ENCODE peak calls at places on chromosomes 12 and 14, in five cellular contexts. J is ecto neural progenitor cell; P is stimulated activated CD4-positive, alpha-beta T cell treated with anti-CD3 and anti-CD28 coated beads, TNF-alpha, amount 100 ng/mL, for 1 hour; X is SW 1271; G is activated CD4-positive, alpha-beta T cell treated with anti-CD3 and anti-CD28 coated beads, Interleukin-2, amount 50 U/mL, for 24 hours. W is an unnamed sample.
A peak's percentile ranks its signal among the peaks of the same experiment; 100 is the strongest.

GRCh38 chr12:48445538-48445937 is 26.8 kb upstream of the ANP32D start:
- DNase-seq in X (no peak), P (no peak), G (no peak), J (no peak), W (no peak)

GRCh38 chr14:58100735-58101368 is 51.2 kb downstream of the ARMH4 start:
- DNase-seq in G (no peak), X (no peak), J (no peak), P (no peak), W (no peak)

GRCh38 chr12:39095636-39096330 is 190.4 kb upstream of the CPNE8 start:
- DNase-seq in X (no peak), P (no peak), J (no peak), G (no peak), W (no peak)

GRCh38 chr14:24076302-24076601 is 4.9 kb downstream of the CPNE6 start:
- DNase-seq in J (no peak), G (no peak), X (no peak), P (no peak), W (no peak)

GRCh38 chr14:100586520-100587247 is 533 bp downstream of the BEGAIN start:
- DNase-seq in P (no peak), J (no peak), X (no peak), G (peak; percentile 21), W (no peak)

GRCh38 chr14:81268016-81268416 is 47.3 kb upstream of the GTF2A1 start:
- DNase-seq in X (no peak), J (no peak), P (no peak), G (no peak), W (no peak)

GRCh38 chr12:68423175-68423574 is 91.0 kb upstream of the MDM1 start:
- DNase-seq in J (no peak), P (no peak), X (no peak), G (no peak), W (no peak)

GRCh38 chr14:54168489-54168888 is 211.9 kb upstream of the BMP4 start:
- DNase-seq in P (no peak), G (no peak), X (no peak), J (no peak), W (no peak)

GRCh38 chr14:53011053-53011462 is 60.2 kb upstream of the FERMT2 start:
- DNase-seq in P (no peak), X (peak; percentile 27), G (no peak), J (peak; percentile 50), W (no peak)

W was measured in activated CD8-positive, alpha-beta memory T cell treated with anti-CD3 and anti-CD28 coated beads for 4 hours.